ENCODE peak calls at places on chromosomes 6 and 20, in four cellular contexts. U is neuronal stem cell, A is HCEC 1CT, K is stromal cell of bone marrow. I is an unnamed sample.

GRCh38 chr6:125834347-125834746 is 43.6 kb downstream of the NCOA7 start:
- DNase-seq in U (no peak), A (no peak), K (no peak), I (no peak)

GRCh38 chr6:82072113-82072512 is 175.4 kb downstream of the IBTK start:
- DNase-seq in U (no peak), A (no peak), K (no peak), I (no peak)

GRCh38 chr6:39695447-39695846 is 29.8 kb downstream of the KIF6 start:
- DNase-seq in U (no peak), A (no peak), K (no peak), I (no peak)

GRCh38 chr20:39588148-39588757 is 626.1 kb downstream of the DHX35 start:
- DNase-seq in U (no peak), A (no peak), K (no peak), I (no peak)

GRCh38 chr6:7188492-7188891 is 80.7 kb downstream of the RREB1 start:
- DNase-seq in U (no peak), A (no peak), K (no peak), I (no peak)

GRCh38 chr6:168344338-168344737 is 24.8 kb upstream of the DACT2 start:
- DNase-seq in U (no peak), A (no peak), K (no peak), I (no peak)

GRCh38 chr6:44023586-44024454 is 103.4 kb downstream of the MRPL14 start:
- DNase-seq in U (no peak), A (no peak), K (no peak), I (no peak)

GRCh38 chr6:29142349-29142748 is 28.4 kb upstream of the OR2J2 start:
- DNase-seq in U (no peak), A (no peak), K (no peak), I (peak; percentile 19)

GRCh38 chr6:37489697-37490336 is 9.9 kb downstream of the CCDC167 start:
- DNase-seq in U (no peak), A (no peak), K (no peak), I (peak; percentile 20)

GRCh38 chr6:161569071-161569470 is 295.2 kb upstream of the AGPAT4 start:
- DNase-seq in U (no peak), A (no peak), K (no peak), I (no peak)

GRCh38 chr6:31070711-31071197 is 41.6 kb downstream of the C6orf15 start:
- DNase-seq in U (peak; percentile 59), A (peak; percentile 83), K (peak; percentile 76), I (peak; percentile 72)

GRCh38 chr20:48634641-48635040 is 193.2 kb downstream of the PREX1 start:
- DNase-seq in U (no peak), A (no peak), K (no peak), I (no peak)